ENCODE peak calls at places on chromosome 21, in nine cellular contexts. C is GM10248; I is NB4; J is PC-3; Y is heart left ventricle; L is left ventricle myocardium superior; N is neural progenitor cell; B is naive thymus-derived CD8-positive, alpha-beta T cell; A is AG04450. S is an unnamed sample.

GRCh38 chr21:34511787-34512451 is at the start of gene KCNE1:
- DNase-seq in L (peak), N (no peak), Y (peak), J (no peak), I (peak), B (no peak), C (no peak), A (no peak), S (no peak)

GRCh38 chr21:36124395-36124794 is 10.5 kb upstream of the CBR3 start:
- DNase-seq in B (no peak), J (no peak), N (no peak), A (no peak), Y (no peak), I (no peak), L (no peak), C (no peak), S (no peak)

GRCh38 chr21:21019681-21020080 is 21.5 kb downstream of the NCAM2 start:
- DNase-seq in I (no peak), L (no peak), J (no peak), Y (no peak), A (no peak), C (no peak), B (no peak), N (no peak), S (no peak)

GRCh38 chr21:32917392-32918135 is 108.2 kb upstream of the OLIG2 start:
- DNase-seq in L (peak), I (no peak), J (no peak), B (no peak), C (no peak), A (no peak), Y (no peak), N (no peak), S (peak)

GRCh38 chr21:20329636-20330035 is 668.6 kb upstream of the NCAM2 start:
- DNase-seq in Y (no peak), I (peak), C (no peak), J (no peak), A (no peak), N (no peak), B (no peak), L (no peak), S (no peak)

GRCh38 chr21:31220567-31220966 is 123.5 kb downstream of the TIAM1 start:
- DNase-seq in I (peak), Y (no peak), L (no peak), N (peak), B (no peak), A (no peak), C (no peak), J (peak), S (peak)

GRCh38 chr21:15604424-15604823 is 125.4 kb upstream of the USP25 start:
- DNase-seq in L (no peak), J (peak), B (no peak), Y (no peak), C (no peak), N (no peak), A (no peak), I (no peak), S (peak)

GRCh38 chr21:44943686-44944550 is 4.1 kb downstream of the SLX9 start:
- DNase-seq in B (no peak), C (no peak), N (no peak), J (no peak), L (no peak), Y (no peak), A (no peak), I (no peak), S (no peak)

GRCh38 chr21:17414766-17415165 is 98.1 kb upstream of the CXADR start:
- DNase-seq in A (no peak), Y (no peak), N (no peak), L (no peak), C (no peak), J (no peak), I (no peak), B (no peak), S (no peak)

GRCh38 chr21:44869860-44870747 is 3.4 kb downstream of the PTTG1IP start:
- DNase-seq in N (peak), B (no peak), L (peak), I (no peak), J (peak), A (peak), C (no peak), Y (peak), S (peak)

GRCh38 chr21:29130234-29130993 is at the start of gene MAP3K7CL:
- DNase-seq in Y (peak), C (no peak), I (no peak), J (peak), A (peak), B (no peak), N (no peak), L (peak), S (peak)

GRCh38 chr21:42703173-42703908 is 49.9 kb downstream of the PDE9A start:
- DNase-seq in C (no peak), I (no peak), N (no peak), A (no peak), J (no peak), Y (no peak), B (no peak), L (no peak), S (no peak)

GRCh38 chr21:31795992-31796391 is 64.1 kb upstream of the SCAF4 start:
- DNase-seq in N (no peak), Y (no peak), I (no peak), J (no peak), A (no peak), B (no peak), C (no peak), L (no peak), S (no peak)

GRCh38 chr21:46617267-46618051 is 12.6 kb upstream of the S100B start:
- DNase-seq in J (peak), B (no peak), L (no peak), Y (no peak), A (no peak), C (no peak), I (no peak), N (no peak), S (no peak)

GRCh38 chr21:37644666-37645065 is 271.6 kb downstream of the KCNJ6 start:
- DNase-seq in Y (no peak), C (no peak), B (no peak), I (no peak), N (no peak), J (no peak), A (no peak), L (no peak), S (no peak)

GRCh38 chr21:25734654-25735220 is at the start of the genes ATP5PF and GABPA:
- DNase-seq in L (peak), I (peak), N (peak), A (peak), B (peak), Y (peak), C (peak), J (peak), S (peak)

GRCh38 chr21:17257784-17258183 is 255.1 kb upstream of the CXADR start:
- DNase-seq in C (no peak), I (no peak), N (no peak), Y (no peak), B (no peak), J (peak), L (no peak), A (no peak), S (no peak)

GRCh38 chr21:38691626-38692025 is 114.1 kb upstream of the ETS2 start:
- DNase-seq in Y (no peak), L (no peak), I (no peak), B (no peak), A (no peak), J (no peak), C (no peak), N (no peak), S (no peak)

GRCh38 chr21:43369124-43369523 is 57.8 kb downstream of the SIK1 start:
- DNase-seq in N (no peak), Y (no peak), A (no peak), C (peak), L (no peak), I (peak), J (peak), B (no peak), S (peak)

GRCh38 chr21:32611471-32611997 is 643 bp downstream of the CFAP298 start:
- DNase-seq in N (peak), I (peak), J (peak), B (peak), A (no peak), L (peak), C (peak), Y (no peak), S (peak)

S was measured in kidney tubule cell.